ENCODE peak calls at places on chromosomes 12 and 14, in four cellular contexts. D, G, T and E are unnamed samples.

GRCh38 chr14:103284574-103285467 is 49.2 kb upstream of the EIF5 start:
- DNase-seq in D (no peak), G (no peak), T (no peak), E (no peak)

GRCh38 chr14:51513933-51514332 is 137.8 kb upstream of the FRMD6 start:
- DNase-seq in D (no peak), G (no peak), T (no peak), E (no peak)

GRCh38 chr12:108518101-108518715 is 3.1 kb downstream of the FICD start:
- DNase-seq in D (no peak), G (no peak), T (no peak), E (no peak)

GRCh38 chr12:98492580-98493140 is 22.7 kb upstream of the TMPO start:
- DNase-seq in D (peak; percentile 18), G (no peak), T (no peak), E (no peak)

GRCh38 chr14:85252011-85252410 is 277.9 kb upstream of the FLRT2 start:
- DNase-seq in D (peak; percentile 84), G (no peak), T (no peak), E (no peak)

GRCh38 chr14:32657081-32657480 is 281.6 kb upstream of the NPAS3 start:
- DNase-seq in D (no peak), G (peak; percentile 45), T (no peak), E (peak; percentile 85)

GRCh38 chr14:34055545-34055944 is 104.7 kb upstream of the EGLN3 start:
- DNase-seq in D (peak; percentile 9), G (no peak), T (no peak), E (no peak)

GRCh38 chr12:94666158-94666557 is 15.8 kb upstream of the TMCC3 start:
- DNase-seq in D (no peak), G (no peak), T (no peak), E (no peak)

GRCh38 chr14:71716371-71716770 is 215.9 kb upstream of the RGS6 start:
- DNase-seq in D (no peak), G (no peak), T (no peak), E (no peak)

GRCh38 chr12:39451977-39452376 is 9.1 kb upstream of the KIF21A start:
- DNase-seq in D (no peak), G (no peak), T (no peak), E (no peak)

GRCh38 chr14:99689266-99690236 is 5.5 kb downstream of the CYP46A1 start:
- DNase-seq in D (no peak), G (no peak), T (no peak), E (no peak)

GRCh38 chr14:50601405-50601804 is 41.5 kb downstream of the ATL1 start:
- DNase-seq in D (no peak), G (no peak), T (no peak), E (no peak)

GRCh38 chr14:20400589-20400964 is 12.7 kb downstream of the TEP1 start:
- DNase-seq in D (no peak), G (no peak), T (no peak), E (no peak)

DNA sequence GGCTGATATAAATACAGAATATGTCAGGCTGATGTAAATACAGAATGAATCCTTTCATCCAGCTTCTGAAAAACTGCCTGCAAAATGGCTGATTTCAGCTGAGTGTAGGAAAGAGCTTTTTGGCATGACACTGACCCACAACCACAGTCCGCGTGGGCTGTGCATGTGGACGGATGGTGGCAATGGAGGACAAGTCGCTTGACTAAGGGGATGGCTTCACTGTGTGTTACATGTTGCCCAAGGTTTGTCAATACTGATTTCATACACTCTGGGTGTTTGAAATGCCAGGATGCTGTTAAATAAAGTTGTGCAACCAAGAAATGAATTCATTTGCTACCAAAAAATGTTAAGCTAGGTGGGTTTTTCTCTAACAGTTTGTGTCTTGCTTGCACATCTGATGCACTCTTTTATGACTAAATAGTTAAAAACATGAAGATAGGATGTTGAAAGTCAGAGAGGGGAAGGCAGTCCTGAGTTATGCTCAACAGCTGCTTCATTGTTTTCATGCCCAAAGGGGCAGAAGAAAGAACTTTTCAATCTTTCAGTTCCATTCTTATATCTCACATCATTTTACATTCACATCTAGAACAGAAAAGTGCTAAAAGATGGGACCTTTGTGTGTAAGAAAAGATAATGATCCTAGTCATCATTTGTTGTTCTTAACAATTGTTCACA is 36.5 kb upstream of the OVCH1 start:
- DNase-seq in D (no peak), G (no peak), T (no peak), E (no peak)
- TF ChIP-seq CTCF in D (no peak), G (no peak), T (no peak), E (no peak)

DNA sequence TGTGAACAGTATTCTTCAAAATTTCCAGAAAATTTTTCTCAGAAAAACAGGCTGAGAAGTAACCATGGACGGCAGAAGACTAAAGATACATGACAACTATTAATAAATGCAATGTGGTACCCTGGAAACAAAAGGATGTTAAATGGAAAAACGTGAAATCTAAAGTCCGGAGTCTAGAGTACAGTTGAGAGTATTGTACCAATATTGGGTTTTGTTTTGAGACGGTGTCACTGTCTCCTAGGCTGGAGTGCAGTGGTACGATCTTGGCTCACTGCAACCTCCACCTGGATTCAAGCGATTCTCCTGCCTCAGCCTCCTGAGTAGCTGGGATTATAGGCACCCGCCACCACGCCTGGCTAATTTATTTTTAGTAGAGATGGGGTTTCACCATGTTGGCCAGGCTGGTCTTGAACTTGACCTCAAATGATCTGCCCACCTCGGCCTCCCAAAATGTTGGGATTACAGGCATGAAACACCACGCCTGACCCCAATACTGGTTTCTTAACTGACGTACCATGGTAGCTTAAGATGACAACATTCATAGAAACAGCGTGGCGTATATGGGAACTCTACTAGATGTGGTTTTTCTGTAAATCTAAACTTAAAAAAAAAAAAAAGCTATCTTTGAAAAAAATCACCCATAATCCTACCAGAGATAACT is 16.8 kb upstream of the TDG start:
- DNase-seq in D (no peak), G (no peak), T (no peak), E (no peak)
- TF ChIP-seq POLR2A in D (peak; percentile 22), G (no peak), T (no peak), E (no peak)

DNA sequence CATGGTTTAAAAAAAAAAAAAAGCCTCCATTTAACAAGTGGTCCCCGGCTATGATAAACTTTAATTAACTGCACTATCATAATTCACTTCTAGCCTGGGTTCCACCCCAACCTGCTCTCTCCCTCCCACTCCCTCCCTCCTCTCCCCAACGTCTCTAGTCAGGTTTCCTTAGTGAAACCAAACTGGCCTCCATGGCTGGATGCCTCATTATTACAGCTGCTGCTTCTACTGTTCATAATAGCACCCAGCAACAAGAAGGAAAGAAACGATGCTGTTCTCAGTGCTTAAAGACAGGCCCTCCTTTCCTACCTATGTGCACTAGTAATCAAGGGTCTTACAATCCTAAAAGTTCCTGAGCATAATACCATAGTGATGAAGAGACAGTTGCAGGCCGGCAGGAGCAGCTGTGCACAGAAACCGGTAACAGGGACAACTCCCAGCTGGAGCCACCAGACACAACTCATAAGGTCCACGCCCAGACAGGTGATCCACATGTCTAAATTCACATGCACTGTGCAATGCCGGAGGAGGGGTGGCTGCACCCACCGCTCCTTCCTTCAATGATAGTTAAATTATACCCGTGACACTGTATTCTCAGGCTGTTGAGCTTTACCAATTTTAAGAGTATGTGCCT is 6.2 kb downstream of the IRF2BPL start:
- DNase-seq in D (no peak), G (no peak), T (no peak), E (no peak)
- H3K4me3 ChIP-seq in D (no peak overlapping the region), G (no peak overlapping the region), T (no peak overlapping the region), E (no peak overlapping the region)

GRCh38 chr14:68365228-68365627 is 427.6 kb downstream of the ZFP36L1 start:
- DNase-seq in D (peak; percentile 43), G (no peak), T (no peak), E (no peak)

GRCh38 chr14:68362841-68363240 is 430.0 kb downstream of the ZFP36L1 start:
- DNase-seq in D (no peak), G (no peak), T (no peak), E (no peak)

GRCh38 chr14:68363841-68364711 is 428.8 kb downstream of the ZFP36L1 start:
- DNase-seq in D (peak; percentile 56), G (no peak), T (peak; percentile 85), E (no peak)

GRCh38 chr14:68364823-68365222 is 428.0 kb downstream of the ZFP36L1 start:
- DNase-seq in D (no peak), G (no peak), T (no peak), E (no peak)

DNA sequence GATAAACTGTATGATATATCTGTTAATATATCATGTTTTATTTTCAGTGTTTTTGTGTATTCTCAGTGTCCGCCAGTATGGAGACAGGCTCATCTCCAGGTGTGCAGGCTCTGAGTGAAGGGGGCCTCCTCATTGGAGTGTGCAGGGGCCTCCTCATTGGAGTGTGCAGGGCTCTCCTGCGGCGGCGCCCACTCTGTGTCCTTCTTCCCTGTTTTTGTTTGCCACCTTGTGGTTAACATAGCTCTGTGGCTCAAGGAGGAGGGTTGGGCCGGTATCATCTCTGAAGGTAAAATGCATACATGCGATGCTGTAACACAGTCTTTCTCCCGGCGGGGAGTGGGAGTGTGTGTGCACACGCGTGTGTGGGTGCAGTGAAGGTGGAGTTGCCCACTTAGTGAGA is 429.5 kb downstream of the ZFP36L1 start:
- DNase-seq in D (no peak), G (no peak), T (no peak), E (no peak)
- TF ChIP-seq CTCF in D (no peak), G (no peak), T (no peak), E (no peak)

GRCh38 chr14:102086972-102087761 is at the start of gene HSP90AA1:
- DNase-seq in D (peak; percentile 96), G (peak; percentile 96), T (peak; percentile 97), E (peak; percentile 91)

GRCh38 chr14:102087762-102088011 is 843 bp upstream of the HSP90AA1 start:
- DNase-seq in D (no peak), G (no peak), T (no peak), E (no peak)

GRCh38 chr14:102086346-102086971 is 385 bp downstream of the HSP90AA1 start:
- DNase-seq in D (peak; percentile 56), G (peak; percentile 54), T (no peak), E (peak; percentile 65)

GRCh38 chr14:102089621-102090343 is 2.9 kb upstream of the HSP90AA1 start:
- DNase-seq in D (no peak), G (no peak), T (no peak), E (no peak)

GRCh38 chr14:102088012-102088792 is 1.4 kb upstream of the HSP90AA1 start:
- DNase-seq in D (peak; percentile 56), G (peak; percentile 62), T (peak; percentile 80), E (peak; percentile 96)
- TF ChIP-seq POLR2A in D (no peak), G (no peak), T (no peak), E (peak; percentile 56)

DNA sequence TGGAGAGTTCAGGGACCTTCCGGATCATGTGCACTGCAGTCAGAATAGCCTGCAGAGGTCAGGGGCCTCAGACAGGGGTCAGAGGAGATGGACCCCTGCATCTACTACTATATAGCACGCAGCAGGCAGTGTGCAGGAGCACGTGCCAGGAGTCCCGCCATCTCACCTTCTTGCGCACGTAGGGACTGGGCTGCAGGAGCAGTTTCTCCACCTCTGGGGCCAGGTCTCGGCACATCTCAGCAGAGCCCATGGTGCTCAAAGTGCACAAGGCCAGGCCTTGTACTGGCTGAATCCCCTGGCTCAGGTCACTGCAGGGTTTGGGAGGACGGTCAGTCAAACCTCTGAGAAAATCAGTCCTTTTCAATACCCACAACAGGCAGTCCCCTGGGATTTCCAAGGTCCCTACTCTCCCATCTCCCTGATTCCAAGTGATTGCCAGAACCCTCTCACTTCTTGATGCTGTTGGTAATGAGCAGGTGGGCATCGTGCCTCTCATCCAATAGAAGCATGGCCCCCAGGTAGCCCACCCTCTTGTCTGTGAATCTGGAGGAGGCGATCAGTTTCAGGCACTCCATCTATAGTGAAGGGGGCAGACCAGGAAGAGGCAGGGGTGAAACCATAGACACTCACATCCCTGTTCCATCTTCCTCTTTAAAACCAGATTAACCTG is 1.3 kb downstream of the AP1G2 start:
- DNase-seq in D (no peak), G (no peak), T (no peak), E (no peak)
- H3K4me3 ChIP-seq in D (no peak overlapping the region), G (no peak overlapping the region), T (peak overlapping the region; percentile 64), E (peak overlapping the region; percentile 78)

GRCh38 chr12:125734137-125734536 is 668.9 kb downstream of the AACS start:
- DNase-seq in D (no peak), G (no peak), T (no peak), E (peak; percentile 24)
- TF ChIP-seq CTCF in D (no peak), G (no peak), T (no peak), E (peak; percentile 35)